ENCODE peak calls at places on chromosomes 13 and 19, in six cellular contexts. A, D, F, Q, E and Z are unnamed samples.

GRCh38 chr13:27170521-27171243 is 929 bp downstream of the USP12 start:
- DNase-seq in A (peak), D (peak), F (peak), Q (no peak), E (peak), Z (peak)

GRCh38 chr19:7831452-7831851 is 1.4 kb downstream of the EVI5L start:
- DNase-seq in A (peak), D (peak), F (peak), Q (peak), E (peak), Z (peak)

GRCh38 chr19:49930483-49931011 is 1.2 kb upstream of the NUP62 start:
- DNase-seq in A (peak), D (no peak), F (peak), Q (no peak), E (peak), Z (peak)

GRCh38 chr13:79724348-79725103 is 243.6 kb downstream of the NDFIP2 start:
- DNase-seq in A (no peak), D (peak), F (no peak), Q (no peak), E (no peak), Z (no peak)

GRCh38 chr13:99496322-99497142 is 4.7 kb upstream of the TM9SF2 start:
- DNase-seq in A (peak), D (peak), F (peak), Q (peak), E (peak), Z (peak)

GRCh38 chr19:53102701-53103140 is 501 bp downstream of the ZNF160 start:
- DNase-seq in A (no peak), D (no peak), F (peak), Q (peak), E (peak), Z (peak)

GRCh38 chr19:1868971-1869370 is 5.6 kb upstream of the KLF16 start:
- DNase-seq in A (no peak), D (no peak), F (no peak), Q (no peak), E (no peak), Z (no peak)

GRCh38 chr19:39297931-39298634 is 1.9 kb downstream of the IFNL1 start:
- DNase-seq in A (no peak), D (no peak), F (no peak), Q (no peak), E (no peak), Z (no peak)

GRCh38 chr13:99605417-99606321 is 104.4 kb downstream of the TM9SF2 start:
- DNase-seq in A (peak), D (peak), F (peak), Q (no peak), E (peak), Z (peak)

GRCh38 chr19:3250675-3251074 is 26.2 kb downstream of the CELF5 start:
- DNase-seq in A (no peak), D (peak), F (peak), Q (no peak), E (peak), Z (peak)

GRCh38 chr19:17289489-17289888 is 7.8 kb downstream of the ANKLE1 start:
- DNase-seq in A (peak), D (no peak), F (peak), Q (peak), E (peak), Z (peak)

GRCh38 chr19:51702754-51703654 is 9.9 kb downstream of the SPACA6 start:
- DNase-seq in A (peak), D (no peak), F (peak), Q (no peak), E (no peak), Z (peak)

GRCh38 chr13:112142401-112142930 is 75.5 kb downstream of the SOX1 start:
- DNase-seq in A (no peak), D (no peak), F (no peak), Q (no peak), E (no peak), Z (no peak)

GRCh38 chr19:28351761-28352160 is 861.2 kb downstream of the UQCRFS1 start:
- DNase-seq in A (no peak), D (no peak), F (no peak), Q (no peak), E (no peak), Z (no peak)

GRCh38 chr13:45315520-45316167 is 25.3 kb downstream of the TPT1 start:
- DNase-seq in A (no peak), D (no peak), F (no peak), Q (no peak), E (no peak), Z (peak)

GRCh38 chr13:48486362-48486761 is 46.5 kb downstream of the RCBTB2 start:
- DNase-seq in A (no peak), D (no peak), F (no peak), Q (no peak), E (peak), Z (no peak)

GRCh38 chr13:41465215-41465907 is 8.0 kb downstream of the RGCC start:
- DNase-seq in A (no peak), D (no peak), F (no peak), Q (peak), E (no peak), Z (peak)

GRCh38 chr13:59236309-59236939 is 927.3 kb downstream of the DIAPH3 start:
- DNase-seq in A (no peak), D (no peak), F (no peak), Q (no peak), E (no peak), Z (no peak)

GRCh38 chr19:57317503-57317902 is 2.8 kb upstream of the ZNF543 start:
- DNase-seq in A (peak), D (no peak), F (no peak), Q (no peak), E (no peak), Z (peak)

GRCh38 chr13:24271611-24272451 is 37.5 kb upstream of the C1QTNF9 start:
- DNase-seq in A (no peak), D (peak), F (no peak), Q (peak), E (no peak), Z (no peak)

GRCh38 chr13:95188128-95188527 is 113.1 kb downstream of the ABCC4 start:
- DNase-seq in A (no peak), D (no peak), F (no peak), Q (peak), E (no peak), Z (no peak)

GRCh38 chr13:29969286-29969685 is 118.9 kb upstream of the UBL3 start:
- DNase-seq in A (no peak), D (no peak), F (no peak), Q (peak), E (no peak), Z (peak)

GRCh38 chr13:108176685-108177274 is 38.6 kb downstream of the LIG4 start:
- DNase-seq in A (no peak), D (peak), F (peak), Q (peak), E (peak), Z (no peak)

GRCh38 chr19:55115446-55116065 is 1.9 kb downstream of the PPP1R12C start:
- DNase-seq in A (no peak), D (no peak), F (peak), Q (no peak), E (no peak), Z (no peak)

GRCh38 chr19:51702103-51702753 is 9.1 kb downstream of the SPACA6 start:
- DNase-seq in A (peak), D (no peak), F (peak), Q (peak), E (peak), Z (peak)

GRCh38 chr19:53634768-53635167 is 3.0 kb downstream of the DPRX start:
- DNase-seq in A (no peak), D (peak), F (no peak), Q (no peak), E (no peak), Z (peak)

GRCh38 chr19:21202865-21203494 is 61.1 kb downstream of the ZNF431 start:
- DNase-seq in A (peak), D (no peak), F (peak), Q (peak), E (peak), Z (no peak)

GRCh38 chr13:42137856-42138537 is 89.5 kb downstream of the DGKH start:
- DNase-seq in A (no peak), D (no peak), F (no peak), Q (no peak), E (no peak), Z (no peak)

GRCh38 chr13:98507060-98507797 is 69.7 kb downstream of the STK24 start:
- DNase-seq in A (no peak), D (peak), F (peak), Q (peak), E (no peak), Z (peak)

GRCh38 chr13:101217086-101217485 is 199.2 kb downstream of the NALCN start:
- DNase-seq in A (no peak), D (no peak), F (no peak), Q (peak), E (no peak), Z (no peak)

GRCh38 chr13:49625392-49626137 is 2.7 kb upstream of the ARL11 start:
- DNase-seq in A (no peak), D (peak), F (no peak), Q (peak), E (no peak), Z (peak)

GRCh38 chr19:4939466-4939865 is 29.4 kb upstream of the KDM4B start:
- DNase-seq in A (no peak), D (no peak), F (no peak), Q (no peak), E (no peak), Z (no peak)
- H3K9ac ChIP-seq in A (no peak), D (no peak), F (no peak), Q (no peak), E (no peak), Z (no peak)

GRCh38 chr13:77026255-77026782 is 640 bp downstream of the FBXL3 start:
- DNase-seq in A (peak), D (peak), F (peak), Q (peak), E (peak), Z (peak)
- H3K9ac ChIP-seq in A (peak), D (peak), F (peak), Q (peak), E (peak), Z (peak)

GRCh38 chr13:113152894-113153809 is 5.3 kb upstream of the PROZ start:
- DNase-seq in A (peak), D (peak), F (peak), Q (no peak), E (no peak), Z (no peak)
- H3K9ac ChIP-seq in A (peak), D (peak), F (peak), Q (peak), E (no peak), Z (peak)

GRCh38 chr19:36771275-36772231 is 1.1 kb downstream of the ZNF850 start:
- DNase-seq in A (peak), D (peak), F (peak), Q (peak), E (no peak), Z (peak)
- H3K9ac ChIP-seq in A (peak), D (peak), F (peak), Q (peak), E (peak), Z (peak)

DNA sequence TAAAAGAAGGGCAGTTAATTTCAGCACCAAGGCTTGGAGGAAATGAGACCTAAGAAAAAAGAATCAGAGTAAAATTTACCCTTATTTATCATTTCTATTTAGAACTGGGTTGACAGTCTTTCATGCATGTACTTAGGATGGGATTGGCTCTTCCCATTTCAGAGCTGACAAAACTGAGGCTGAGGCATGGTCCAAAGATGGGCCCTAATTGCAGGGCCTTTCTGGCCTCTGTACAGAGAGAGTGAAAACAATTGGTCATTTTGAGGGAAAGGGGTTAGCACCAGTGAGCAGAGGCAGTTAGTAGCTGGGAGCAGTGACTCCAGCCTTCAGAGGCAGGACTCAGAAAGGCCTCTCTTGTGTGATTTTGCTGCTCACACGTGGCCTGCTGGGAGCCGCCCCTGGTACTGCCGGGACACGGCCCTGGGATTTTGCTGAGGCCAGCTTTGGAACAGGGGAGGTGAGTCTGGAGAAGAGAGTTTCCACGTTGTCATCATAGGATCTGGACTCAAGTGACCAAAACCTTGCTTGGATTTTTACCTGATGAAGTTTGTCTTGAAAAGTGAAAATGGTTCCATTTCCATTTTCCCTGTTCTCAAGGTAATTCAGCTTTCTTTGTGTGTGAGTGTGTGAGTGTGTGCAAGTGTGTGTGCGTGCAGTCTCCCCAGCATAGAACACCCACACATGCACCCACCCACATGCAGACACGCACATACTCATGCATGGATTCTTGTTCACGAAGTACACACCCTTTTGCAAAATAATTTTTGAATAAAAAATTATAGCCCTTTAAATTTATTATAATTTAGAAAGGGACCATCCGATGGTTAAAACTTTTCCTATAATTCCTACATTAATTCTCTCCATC is at the start of gene ZNF536:
- DNase-seq in A (no peak), D (no peak), F (no peak), Q (no peak), E (no peak), Z (no peak)
- H3K9ac ChIP-seq in A (no peak), D (no peak), F (no peak), Q (no peak), E (no peak), Z (no peak)

GRCh38 chr19:42093505-42093904 is 17.5 kb downstream of the ZNF574 start:
- DNase-seq in A (no peak), D (no peak), F (no peak), Q (no peak), E (no peak), Z (no peak)

GRCh38 chr19:42090687-42091086 is 14.7 kb downstream of the ZNF574 start:
- DNase-seq in A (no peak), D (no peak), F (no peak), Q (no peak), E (peak), Z (no peak)

GRCh38 chr19:42089772-42090171 is 13.8 kb downstream of the ZNF574 start:
- DNase-seq in A (no peak), D (no peak), F (no peak), Q (no peak), E (peak), Z (no peak)

GRCh38 chr19:42091300-42092266 is 15.6 kb downstream of the ZNF574 start:
- DNase-seq in A (no peak), D (no peak), F (no peak), Q (peak), E (peak), Z (no peak)

DNA sequence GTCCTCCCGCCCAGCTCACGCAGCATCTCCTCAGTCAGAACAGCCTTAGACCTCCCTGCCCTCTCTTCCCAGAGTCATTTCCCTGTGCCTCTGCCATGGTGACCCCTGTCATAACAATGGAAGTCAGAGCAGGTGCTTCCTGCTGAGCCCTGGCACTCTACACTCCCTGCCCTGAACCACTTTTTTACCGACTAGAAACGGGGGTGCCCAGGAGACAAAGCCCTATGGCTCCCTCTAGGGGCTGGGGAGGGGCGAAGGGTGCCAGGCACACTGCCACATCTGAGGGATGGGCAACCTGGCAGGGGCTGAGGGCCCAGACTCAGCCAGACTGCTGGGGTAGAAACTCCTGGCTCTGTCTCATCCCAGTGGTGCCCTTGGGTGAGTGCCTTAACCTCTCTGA is 16.4 kb downstream of the ZNF574 start:
- DNase-seq in A (peak), D (no peak), F (peak), Q (no peak), E (peak), Z (no peak)
- H3K9ac ChIP-seq in A (no peak), D (no peak), F (no peak), Q (no peak), E (no peak), Z (no peak)

DNA sequence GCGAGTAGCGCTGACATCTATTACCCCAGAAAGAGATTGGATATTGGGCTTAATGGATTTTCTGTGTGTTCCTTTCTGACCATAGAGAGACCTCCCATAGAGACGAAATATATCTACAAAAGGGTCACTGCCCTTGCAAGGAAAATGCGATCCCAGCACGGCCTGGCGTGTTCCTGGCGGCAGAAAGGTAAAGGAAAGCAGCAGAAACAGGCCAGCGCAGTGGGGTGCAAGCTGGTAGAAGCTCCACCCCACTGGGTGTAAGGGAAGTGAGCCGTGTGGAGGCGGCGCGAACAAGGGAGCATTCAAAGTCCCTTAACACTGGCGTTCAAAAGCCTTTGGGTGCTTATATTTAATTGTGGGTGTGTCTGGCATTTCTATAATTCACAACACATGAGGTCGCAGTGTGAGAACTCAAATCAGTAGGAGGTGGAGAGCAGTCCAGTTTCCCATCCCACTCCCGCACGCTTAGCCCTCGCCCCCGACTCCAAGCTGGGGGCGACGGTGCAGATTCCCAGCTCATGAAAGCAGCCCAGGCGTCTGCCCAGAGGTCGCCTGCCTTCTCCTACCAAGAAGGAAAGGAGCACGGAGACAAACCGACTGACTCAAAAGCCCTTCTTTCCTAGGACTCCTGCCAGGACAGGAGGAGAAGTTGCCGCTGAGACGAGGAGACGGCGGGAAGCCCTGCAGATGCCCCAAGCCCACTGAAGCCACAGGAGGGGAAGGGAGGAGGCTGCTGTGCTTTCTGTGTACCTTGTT is 478.4 kb downstream of the FOXO1 start:
- DNase-seq in A (peak), D (no peak), F (no peak), Q (no peak), E (no peak), Z (no peak)
- H3K9ac ChIP-seq in A (no peak), D (no peak), F (no peak), Q (no peak), E (no peak), Z (no peak)

GRCh38 chr19:34269968-34270621 is 15.7 kb downstream of the GARRE1 start:
- DNase-seq in A (peak), D (peak), F (peak), Q (peak), E (peak), Z (peak)
- H3K9ac ChIP-seq in A (no peak), D (no peak), F (peak), Q (no peak), E (peak), Z (no peak)